ENCODE peak calls at places on chromosomes 13 and 19, in ten cellular contexts. J, T, I, R, B, C, U, H, F and P are unnamed samples.

GRCh38 chr13:79405831-79406596 is at the start of gene RBM26:
- DNase-seq in J (peak), T (peak), I (peak), R (peak), B (peak), C (peak), U (peak), H (peak), F (peak), P (peak)

GRCh38 chr13:113939129-113939904 is 34.6 kb downstream of the C13orf46 start:
- DNase-seq in J (no peak), T (no peak), I (peak), R (no peak), B (no peak), C (no peak), U (no peak), H (no peak), F (no peak), P (no peak)

GRCh38 chr19:31448221-31448657 is 99.0 kb upstream of the TSHZ3 start:
- DNase-seq in J (no peak), T (no peak), I (peak), R (peak), B (peak), C (no peak), U (peak), H (no peak), F (no peak), P (no peak)

GRCh38 chr19:17468302-17469091 is 1.8 kb upstream of the SLC27A1 start:
- DNase-seq in J (no peak), T (no peak), I (peak), R (no peak), B (peak), C (no peak), U (no peak), H (no peak), F (no peak), P (no peak)

GRCh38 chr13:103812966-103813365 is 746.7 kb upstream of the SLC10A2 start:
- DNase-seq in J (no peak), T (no peak), I (no peak), R (no peak), B (no peak), C (no peak), U (no peak), H (no peak), F (no peak), P (no peak)

GRCh38 chr13:23824355-23824754 is 64.8 kb downstream of the MIPEP start:
- DNase-seq in J (no peak), T (no peak), I (no peak), R (no peak), B (no peak), C (no peak), U (no peak), H (no peak), F (no peak), P (no peak)

GRCh38 chr13:39263033-39263432 is 224.8 kb downstream of the NHLRC3 start:
- DNase-seq in J (no peak), T (no peak), I (no peak), R (no peak), B (no peak), C (peak), U (no peak), H (no peak), F (peak), P (peak)

GRCh38 chr19:3620817-3621547 is 5.6 kb downstream of the CACTIN start:
- DNase-seq in J (no peak), T (no peak), I (no peak), R (no peak), B (no peak), C (no peak), U (no peak), H (no peak), F (no peak), P (no peak)

GRCh38 chr19:48319647-48320537 is 5.5 kb upstream of the EMP3 start:
- DNase-seq in J (peak), T (peak), I (peak), R (peak), B (peak), C (peak), U (peak), H (peak), F (peak), P (peak)

GRCh38 chr13:31452525-31452924 is 252.8 kb downstream of the B3GLCT start:
- DNase-seq in J (no peak), T (no peak), I (no peak), R (no peak), B (no peak), C (no peak), U (no peak), H (no peak), F (no peak), P (no peak)